ENCODE peak calls at places on chromosomes 1 and 21, in ten cellular contexts. Z is IMR-90, K is left ventricle myocardium inferior, X is PC-3, Y is LNCaP clone FGC, G is astrocyte of the spinal cord, D is cardiac fibroblast, W is K562, N is A673, M is colonic mucosa. L is an unnamed sample.

GRCh38 chr1:115534106-115534505 is 107.7 kb upstream of the VANGL1 start:
- DNase-seq in Y (no peak), D (no peak), N (no peak), G (no peak), M (no peak), X (no peak), K (no peak), W (no peak), Z (no peak), L (no peak)

GRCh38 chr1:6287029-6287428 is 26.1 kb upstream of the GPR153 start:
- DNase-seq in M (no peak), N (no peak), D (no peak), Y (no peak), K (no peak), X (no peak), W (no peak), G (no peak), Z (no peak), L (no peak)

GRCh38 chr1:205421728-205422127 is at the start of gene LEMD1:
- DNase-seq in D (no peak), W (no peak), Z (no peak), X (no peak), K (no peak), M (no peak), N (no peak), Y (no peak), G (no peak), L (no peak)

GRCh38 chr1:160438320-160438918 is 38.1 kb downstream of the VANGL2 start:
- DNase-seq in D (no peak), M (no peak), Y (no peak), K (no peak), N (no peak), Z (no peak), W (no peak), X (no peak), G (no peak), L (no peak)

GRCh38 chr1:246297314-246298273 is 209.5 kb downstream of the SMYD3 start:
- DNase-seq in K (no peak), X (peak), G (no peak), Z (peak), D (peak), Y (no peak), M (no peak), N (no peak), W (no peak), L (no peak)

GRCh38 chr1:55005351-55006140 is 6.8 kb downstream of the BSND start:
- DNase-seq in X (no peak), W (peak), N (peak), Y (no peak), Z (no peak), M (no peak), K (no peak), G (no peak), D (peak), L (no peak)

GRCh38 chr1:31483012-31483946 is 70.3 kb downstream of the SERINC2 start:
- DNase-seq in K (no peak), N (peak), X (no peak), Z (peak), W (no peak), Y (no peak), G (peak), M (peak), D (peak), L (no peak)

GRCh38 chr1:21264913-21265312 is 25.4 kb downstream of the ECE1 start:
- DNase-seq in D (no peak), Y (no peak), Z (peak), X (peak), K (no peak), N (no peak), M (no peak), W (no peak), G (peak), L (no peak)

GRCh38 chr1:171645553-171646336 is 6.7 kb downstream of the MYOC start:
- DNase-seq in X (no peak), W (no peak), M (peak), N (no peak), Y (peak), K (peak), D (peak), G (peak), Z (no peak), L (peak)

GRCh38 chr1:202216691-202217090 is 23.1 kb downstream of the LGR6 start:
- DNase-seq in Y (no peak), Z (no peak), W (no peak), G (no peak), D (no peak), K (no peak), N (no peak), X (no peak), M (no peak), L (no peak)

GRCh38 chr1:63810936-63811335 is 37.1 kb downstream of the ROR1 start:
- DNase-seq in X (no peak), K (no peak), N (no peak), W (no peak), M (no peak), G (no peak), Z (no peak), D (no peak), Y (no peak), L (no peak)

GRCh38 chr1:90198616-90199015 is 203.7 kb downstream of the ZNF326 start:
- DNase-seq in D (no peak), M (no peak), N (no peak), Y (no peak), Z (no peak), K (no peak), W (no peak), G (no peak), X (no peak), L (no peak)

GRCh38 chr1:7536891-7537591 is 234.1 kb upstream of the VAMP3 start:
- DNase-seq in X (no peak), K (peak), M (no peak), Y (no peak), N (no peak), D (no peak), W (no peak), G (no peak), Z (no peak), L (no peak)

GRCh38 chr1:27536004-27536757 is 46.2 kb upstream of the WASF2 start:
- DNase-seq in Y (no peak), M (no peak), W (no peak), K (no peak), N (no peak), X (no peak), G (no peak), D (no peak), Z (no peak), L (no peak)

GRCh38 chr1:19035356-19036048 is 79.0 kb upstream of the IFFO2 start:
- DNase-seq in D (no peak), N (no peak), G (no peak), Y (no peak), X (no peak), Z (no peak), M (no peak), K (no peak), W (no peak), L (no peak)

GRCh38 chr1:147641695-147642592 is 28.4 kb downstream of the ACP6 start:
- DNase-seq in Y (no peak), M (peak), D (peak), K (no peak), G (peak), N (peak), X (peak), Z (peak), W (peak), L (no peak)

GRCh38 chr1:170807432-170807831 is 127.9 kb upstream of the MROH9 start:
- DNase-seq in G (peak), W (no peak), M (no peak), X (peak), Z (peak), N (no peak), Y (no peak), K (no peak), D (peak), L (no peak)

GRCh38 chr1:88800382-88801051 is 90.8 kb downstream of the GTF2B start:
- DNase-seq in G (peak), D (peak), Y (peak), W (peak), X (peak), Z (peak), M (peak), K (no peak), N (peak), L (no peak)

GRCh38 chr1:178174539-178174938 is 80.6 kb downstream of the RASAL2 start:
- DNase-seq in G (no peak), Y (no peak), Z (no peak), K (no peak), X (no peak), M (no peak), D (no peak), W (no peak), N (no peak), L (no peak)

GRCh38 chr1:182142621-182143020 is 81.1 kb upstream of the ZNF648 start:
- DNase-seq in K (no peak), N (no peak), Z (no peak), D (no peak), X (no peak), M (no peak), W (no peak), G (no peak), Y (no peak), L (no peak)

GRCh38 chr1:226886142-226886901 is 15.9 kb downstream of the PSEN2 start:
- DNase-seq in Z (no peak), N (no peak), M (no peak), G (no peak), Y (no peak), K (no peak), X (no peak), D (no peak), W (no peak), L (no peak)

GRCh38 chr1:33347650-33347992 is 26.7 kb upstream of the A3GALT2 start:
- DNase-seq in Y (no peak), W (no peak), G (no peak), D (peak), K (no peak), N (no peak), X (peak), Z (peak), M (peak), L (peak)

GRCh38 chr1:48790397-48790796 is 13.7 kb upstream of the BEND5 start:
- DNase-seq in D (no peak), Y (no peak), M (no peak), G (no peak), X (no peak), W (no peak), Z (no peak), N (no peak), K (no peak), L (no peak)

GRCh38 chr21:46295996-46296752 is 10.0 kb downstream of the YBEY start:
- DNase-seq in Z (peak), D (peak), N (peak), Y (no peak), G (peak), M (peak), X (no peak), W (peak), K (peak), L (peak)

GRCh38 chr1:210653771-210654170 is 325.1 kb downstream of the HHAT start:
- DNase-seq in K (no peak), N (no peak), Z (peak), G (no peak), Y (no peak), X (no peak), D (peak), M (no peak), W (no peak), L (no peak)

GRCh38 chr1:59214764-59215208 is 82.1 kb upstream of the FGGY start:
- DNase-seq in N (no peak), W (no peak), K (no peak), Z (peak), Y (no peak), X (peak), D (no peak), M (peak), G (peak), L (no peak)

GRCh38 chr1:156922986-156923564 is 2.6 kb downstream of the LRRC71 start:
- DNase-seq in Z (no peak), D (no peak), W (no peak), Y (peak), M (no peak), K (no peak), X (no peak), N (no peak), G (no peak), L (no peak)

GRCh38 chr1:235649722-235650163 is at the start of gene GNG4:
- DNase-seq in Z (no peak), D (no peak), W (no peak), G (no peak), M (no peak), N (peak), X (no peak), Y (no peak), K (no peak), L (no peak)

GRCh38 chr1:153623091-153623490 is 4.2 kb downstream of the S100A13 start:
- DNase-seq in M (no peak), N (no peak), Z (no peak), G (no peak), X (no peak), K (no peak), W (no peak), Y (no peak), D (no peak), L (no peak)

GRCh38 chr1:147072371-147073061 is 99.8 kb downstream of the PRKAB2 start:
- DNase-seq in Z (no peak), N (peak), Y (no peak), G (no peak), K (no peak), X (no peak), D (no peak), M (no peak), W (no peak), L (no peak)

GRCh38 chr1:19356266-19356665 is 44.1 kb downstream of the SLC66A1 start:
- DNase-seq in K (no peak), D (no peak), M (no peak), N (no peak), Y (no peak), X (no peak), W (no peak), G (no peak), Z (no peak), L (no peak)

DNA sequence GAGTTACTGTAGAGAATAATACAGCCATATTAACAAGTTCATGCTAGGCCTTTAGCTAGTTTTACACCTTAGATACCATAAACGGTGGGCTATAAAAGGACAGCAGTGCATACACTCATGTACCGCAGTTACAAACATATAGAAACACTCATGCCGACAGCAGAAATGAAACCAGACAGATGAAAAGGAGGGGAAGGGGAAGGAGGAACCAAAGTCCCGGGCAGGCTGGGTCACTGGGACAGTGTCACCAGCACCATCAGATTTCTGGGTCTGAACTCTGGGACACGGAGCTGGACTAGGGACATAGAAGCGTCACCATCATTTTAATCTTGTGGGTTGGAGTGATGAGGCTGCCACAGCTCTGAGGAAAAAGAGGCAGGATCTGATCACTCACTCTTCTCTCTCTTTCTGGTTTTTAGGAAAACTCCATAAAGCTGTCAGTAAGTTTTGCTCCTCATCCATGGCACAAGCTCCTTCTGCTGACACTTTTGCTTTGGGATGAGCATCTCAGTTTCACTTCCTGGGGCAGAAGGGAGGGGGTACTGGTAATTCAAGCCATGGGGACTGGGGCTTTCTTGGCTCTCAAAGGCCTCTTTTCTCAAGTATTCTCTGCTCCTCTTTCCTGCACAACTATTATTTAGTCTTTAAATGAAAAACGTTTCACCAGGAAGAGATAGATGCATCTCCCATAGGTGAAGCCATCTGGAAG is 7.8 kb upstream of the ZNF691 start:
- DNase-seq in Y (no peak), K (no peak), N (no peak), W (no peak), M (no peak), X (no peak), D (no peak), G (no peak), Z (no peak), L (no peak)
- TF ChIP-seq CTCF in Y (no peak), K (no peak), N (no peak), W (no peak), M (no peak), X (no peak), D (no peak), G (no peak), Z (no peak), L (no peak)

DNA sequence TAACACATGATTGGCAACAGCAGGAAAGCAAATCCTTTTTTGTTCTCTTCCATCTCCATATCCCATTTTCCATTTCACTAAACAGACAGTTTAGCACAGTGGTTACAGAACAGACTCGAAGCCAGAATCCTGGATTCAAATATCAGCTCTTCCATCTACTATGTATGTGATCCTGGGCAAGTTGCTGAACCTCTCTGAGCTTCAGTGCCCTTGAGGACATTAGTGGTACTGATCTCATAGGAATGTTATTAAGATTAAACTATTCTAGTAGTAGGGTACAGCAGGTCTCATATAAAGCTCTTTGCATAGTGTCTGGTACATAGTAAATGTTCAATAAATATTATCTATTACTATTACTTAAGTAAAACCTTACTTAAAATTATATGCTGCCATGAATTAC is 13.8 kb upstream of the HHIPL2 start:
- DNase-seq in X (no peak), M (no peak), W (no peak), G (no peak), N (no peak), D (no peak), K (no peak), Z (no peak), Y (no peak), L (no peak)
- TF ChIP-seq CTCF in X (no peak), M (no peak), W (no peak), G (no peak), N (no peak), D (peak), K (no peak), Z (no peak), Y (no peak), L (no peak)

DNA sequence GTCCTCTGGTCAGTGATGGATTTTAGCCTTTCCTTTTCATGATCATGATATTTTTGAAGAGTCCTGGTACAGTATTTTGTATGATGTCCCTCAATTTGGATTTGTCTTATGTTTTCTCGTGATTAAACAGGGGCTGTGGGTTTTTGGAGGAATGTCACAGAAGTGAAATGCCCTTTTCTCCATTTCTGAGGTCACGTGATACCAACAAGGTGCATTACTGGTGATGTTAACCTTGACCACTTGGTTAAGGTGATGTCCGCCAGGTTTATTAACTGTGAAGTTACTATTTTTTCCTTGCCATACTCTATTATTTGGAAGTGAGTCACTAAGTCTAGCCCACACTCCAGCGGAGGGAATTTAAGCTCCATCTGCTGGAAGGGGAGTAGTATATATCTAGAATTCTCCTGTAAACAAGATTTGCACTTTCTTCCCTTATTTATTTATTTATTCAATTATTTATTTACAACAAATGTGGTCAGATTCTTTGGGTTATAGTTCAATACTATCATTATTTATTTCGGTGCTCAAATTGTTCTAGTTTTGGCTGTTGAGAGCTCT is 123.4 kb downstream of the HIVEP3 start:
- DNase-seq in W (no peak), Z (peak), N (peak), M (no peak), D (peak), Y (no peak), G (peak), X (peak), K (no peak), L (no peak)
- TF ChIP-seq CTCF in W (no peak), Z (peak), N (peak), M (no peak), D (peak), Y (peak), G (peak), X (peak), K (peak), L (peak)

GRCh38 chr1:923131-923990 is at the start of gene SAMD11:
- DNase-seq in D (peak), Y (no peak), K (peak), W (peak), M (peak), G (peak), N (peak), Z (peak), X (peak), L (peak)
- TF ChIP-seq CTCF in D (no peak), Y (no peak), K (no peak), W (peak), M (no peak), G (peak), N (no peak), Z (no peak), X (no peak), L (no peak)

DNA sequence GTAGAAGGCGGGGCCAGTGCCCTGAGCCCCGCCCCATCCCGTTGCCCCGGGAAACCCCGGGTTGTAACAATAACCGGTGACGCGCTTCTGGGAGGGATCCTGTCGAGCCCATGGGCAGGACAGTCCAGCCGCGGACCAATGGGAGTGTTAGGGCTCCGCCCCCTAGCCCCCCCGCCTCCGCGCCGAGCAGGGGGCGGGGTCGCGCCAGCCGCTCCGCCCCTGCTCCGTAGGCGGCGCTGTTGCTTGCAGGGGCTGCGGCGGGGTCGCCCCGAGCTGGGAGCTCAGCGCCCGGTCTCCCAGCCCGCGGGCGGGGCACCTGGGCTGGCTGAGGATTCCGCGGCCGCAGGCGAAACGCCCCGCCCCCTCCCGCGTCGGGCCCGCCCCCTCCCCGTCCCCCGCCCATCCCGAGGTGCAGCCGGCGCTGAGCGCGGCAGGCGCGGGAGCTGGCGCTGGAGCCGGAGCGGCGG is at the start of gene FOXO6:
- DNase-seq in X (peak), W (peak), N (peak), G (peak), Y (peak), K (peak), M (peak), Z (peak), D (peak), L (peak)
- TF ChIP-seq CTCF in X (peak), W (peak), N (peak), G (peak), Y (peak), K (peak), M (no peak), Z (peak), D (no peak), L (peak)

DNA sequence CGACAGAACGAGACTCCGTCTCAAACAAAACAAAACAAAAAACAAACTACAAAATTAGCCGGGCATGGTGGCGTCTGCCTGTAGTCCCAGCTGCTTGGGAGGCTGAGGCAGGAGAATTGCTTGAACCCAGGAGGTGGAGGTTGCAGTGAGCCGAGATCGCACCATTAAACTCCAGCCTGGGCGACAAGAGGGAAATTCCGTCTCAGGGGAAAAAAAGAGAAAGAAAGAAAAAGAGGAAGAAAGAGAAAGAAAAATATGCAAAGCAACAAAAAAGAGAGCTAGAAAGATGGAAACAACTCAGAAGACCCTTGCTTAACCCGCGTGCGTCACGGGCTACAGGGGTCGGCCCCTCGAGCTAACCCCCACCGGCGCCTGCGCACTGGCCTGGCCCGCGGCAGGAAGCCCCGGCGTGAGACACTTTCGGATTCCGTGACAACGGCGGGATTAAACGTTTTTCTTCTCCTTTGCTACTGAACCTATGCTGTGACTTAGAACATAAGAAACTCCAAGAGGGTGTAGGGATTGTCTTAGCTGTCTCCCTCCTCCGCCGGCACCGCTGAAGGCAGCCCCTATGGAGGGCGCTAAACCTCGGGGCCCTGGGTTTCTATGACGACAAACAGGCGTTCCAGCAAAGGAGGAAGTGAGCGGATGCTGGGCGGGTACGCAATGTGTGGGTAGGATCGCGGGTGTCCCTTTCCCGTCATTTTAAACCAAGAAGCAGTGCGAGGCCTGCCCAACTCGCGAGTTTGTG is at the start of gene AXDND1:
- DNase-seq in Y (peak), Z (peak), G (peak), W (peak), D (peak), X (peak), N (peak), M (peak), K (peak), L (peak)
- TF ChIP-seq CTCF in Y (no peak), Z (peak), G (peak), W (peak), D (no peak), X (peak), N (no peak), M (no peak), K (no peak), L (no peak)

GRCh38 chr1:67833595-67833926 is 294 bp upstream of the GNG12 start:
- DNase-seq in X (peak), M (no peak), K (no peak), G (no peak), Z (peak), D (peak), N (peak), W (no peak), Y (no peak), L (no peak)
- TF ChIP-seq CTCF in X (no peak), M (no peak), K (no peak), G (no peak), Z (no peak), D (no peak), N (no peak), W (no peak), Y (no peak), L (no peak)